ENCODE peak calls at places on chromosome 1, in eight cellular contexts. A is activated B cell treated with CpG ODN at 0.5 μM for 24 hours; R is activated CD4-positive, alpha-beta T cell treated with anti-CD3 and anti-CD28 coated beads, Interleukin-2, amount 50 U/mL, for 1 hour; Q is WTC11; Z is stimulated activated CD4-positive, alpha-beta T cell treated with anti-CD3 and anti-CD28 coated beads, Interleukin-15, amount 100 ng/mL, for 24 hours; K is DMS79 treated with DMSO at 0.1 percent for 48 hours; V is posterior cingulate gyrus; H is mammary epithelial cell. U is an unnamed sample.

GRCh38 chr1:71755441-71755840 is 526.9 kb downstream of the NEGR1 start:
- DNase-seq in Z (no peak), H (no peak), Q (no peak), R (no peak), K (no peak), V (no peak), A (no peak), U (no peak)

GRCh38 chr1:118659646-118660045 is 328.5 kb downstream of the TBX15 start:
- DNase-seq in R (no peak), K (no peak), Q (no peak), A (no peak), Z (no peak), H (no peak), V (no peak), U (no peak)

GRCh38 chr1:205725514-205725913 is 24.5 kb downstream of the NUCKS1 start:
- DNase-seq in Q (no peak), R (no peak), K (no peak), A (no peak), Z (no peak), V (no peak), H (no peak), U (no peak)

GRCh38 chr1:169484683-169485426 is 889 bp downstream of the SLC19A2 start:
- DNase-seq in K (peak; percentile 92), A (no peak), Q (no peak), V (peak; percentile 28), Z (peak; percentile 55), R (peak; percentile 15), H (peak; percentile 60), U (no peak)

GRCh38 chr1:103489881-103490280 is 35.6 kb upstream of the RNPC3 start:
- DNase-seq in V (no peak), H (peak; percentile 32), Z (no peak), Q (no peak), R (no peak), A (no peak), K (no peak), U (no peak)

GRCh38 chr1:210214573-210215409 is 17.8 kb upstream of the SERTAD4 start:
- DNase-seq in K (no peak), V (no peak), R (no peak), H (no peak), A (no peak), Z (no peak), Q (no peak), U (no peak)

GRCh38 chr1:6601865-6602668 is 602 bp downstream of the KLHL21 start:
- DNase-seq in K (no peak), A (peak; percentile 38), V (peak; percentile 47), H (peak; percentile 41), Q (peak; percentile 29), Z (peak; percentile 54), R (no peak), U (no peak)

GRCh38 chr1:205492201-205492667 is 12.2 kb upstream of the CDK18 start:
- DNase-seq in Z (no peak), R (no peak), K (peak; percentile 49), Q (no peak), A (no peak), H (peak; percentile 21), V (no peak), U (no peak)

GRCh38 chr1:59972216-59972924 is 45.8 kb upstream of the CYP2J2 start:
- DNase-seq in V (no peak), Q (no peak), R (no peak), K (peak; percentile 10), H (no peak), Z (no peak), A (no peak), U (no peak)

GRCh38 chr1:150017206-150017750 is 6.8 kb upstream of the OTUD7B start:
- DNase-seq in Q (peak; percentile 30), A (no peak), V (no peak), K (no peak), R (no peak), H (peak; percentile 63), Z (no peak), U (no peak)

GRCh38 chr1:235950318-235950717 is 83.6 kb upstream of the LYST start:
- DNase-seq in H (no peak), R (no peak), K (no peak), V (no peak), Q (no peak), Z (no peak), A (no peak), U (no peak)

GRCh38 chr1:58607391-58607790 is 30.3 kb upstream of the TACSTD2 start:
- DNase-seq in V (no peak), R (no peak), H (no peak), A (no peak), Z (no peak), K (no peak), Q (no peak), U (no peak)

GRCh38 chr1:162088281-162088969 is 18.9 kb downstream of the NOS1AP start:
- DNase-seq in V (no peak), Q (no peak), H (no peak), A (no peak), R (no peak), Z (no peak), K (no peak), U (no peak)

GRCh38 chr1:80441664-80442063 is 1359.1 kb upstream of the ADGRL2 start:
- DNase-seq in A (no peak), R (no peak), Q (no peak), K (no peak), V (no peak), Z (no peak), H (no peak), U (no peak)

GRCh38 chr1:221543529-221544120 is 198.3 kb downstream of the DUSP10 start:
- DNase-seq in V (no peak), Q (no peak), Z (no peak), K (no peak), R (no peak), H (peak; percentile 25), A (no peak), U (no peak)

GRCh38 chr1:23010734-23011449 is 4.8 kb downstream of the TEX46 start:
- DNase-seq in H (peak; percentile 86), Q (no peak), V (no peak), K (no peak), R (no peak), A (no peak), Z (no peak), U (no peak)

GRCh38 chr1:60762176-60762575 is 320.2 kb upstream of the NFIA start:
- DNase-seq in A (no peak), K (no peak), V (no peak), H (peak; percentile 22), Q (no peak), Z (no peak), R (no peak), U (no peak)

GRCh38 chr1:204369006-204369726 is 9.4 kb upstream of the PLEKHA6 start:
- DNase-seq in Z (no peak), R (no peak), Q (no peak), H (no peak), A (no peak), V (peak; percentile 50), K (peak; percentile 12), U (no peak)

GRCh38 chr1:55554611-55555010 is 339.4 kb upstream of the USP24 start:
- DNase-seq in R (no peak), V (no peak), Z (no peak), A (no peak), Q (no peak), K (no peak), H (no peak), U (no peak)

GRCh38 chr1:148372731-148373130 is 110.4 kb downstream of the PPIAL4G start:
- DNase-seq in K (no peak), Z (peak; percentile 54), H (peak; percentile 41), V (no peak), R (peak; percentile 48), Q (no peak), A (no peak), U (peak; percentile 38)

GRCh38 chr1:222546091-222546490 is 1.8 kb downstream of the HHIPL2 start:
- DNase-seq in K (peak; percentile 56), V (no peak), A (no peak), Q (no peak), H (peak; percentile 0), Z (no peak), R (no peak), U (no peak)

GRCh38 chr1:38672692-38673091 is 186.9 kb downstream of the RRAGC start:
- DNase-seq in K (no peak), Q (no peak), Z (no peak), A (no peak), V (no peak), R (no peak), H (no peak), U (no peak)

GRCh38 chr1:169113613-169114119 is 7.2 kb downstream of the ATP1B1 start:
- DNase-seq in Z (no peak), H (peak; percentile 87), R (no peak), K (no peak), A (no peak), V (no peak), Q (peak; percentile 40), U (no peak)

GRCh38 chr1:215290018-215290417 is 207.5 kb downstream of the KCNK2 start:
- DNase-seq in R (no peak), K (no peak), H (no peak), A (no peak), V (no peak), Z (no peak), Q (no peak), U (no peak)

GRCh38 chr1:56576880-56577858 is 2.2 kb downstream of the PLPP3 start:
- DNase-seq in Z (no peak), A (no peak), R (no peak), K (peak; percentile 61), Q (no peak), V (no peak), H (peak; percentile 14), U (no peak)

GRCh38 chr1:70319750-70320149 is 34.8 kb downstream of the ANKRD13C start:
- DNase-seq in K (no peak), V (no peak), Q (no peak), Z (no peak), A (no peak), R (no peak), H (peak; percentile 35), U (no peak)

GRCh38 chr1:202671388-202671787 is 38.9 kb downstream of the SYT2 start:
- DNase-seq in Z (no peak), H (no peak), Q (no peak), R (no peak), V (no peak), K (peak; percentile 66), A (no peak), U (no peak)

GRCh38 chr1:168234846-168235547 is 9.2 kb downstream of the SFT2D2 start:
- DNase-seq in K (no peak), V (no peak), Q (peak; percentile 43), A (no peak), H (peak; percentile 62), Z (peak; percentile 48), R (peak; percentile 18), U (peak; percentile 39)

GRCh38 chr1:228304225-228304624 is 96.4 kb downstream of the OBSCN start:
- DNase-seq in Q (no peak), V (no peak), R (no peak), H (no peak), Z (no peak), A (no peak), K (no peak), U (no peak)

GRCh38 chr1:156502749-156503671 is 2.4 kb upstream of the MEF2D start:
- DNase-seq in K (no peak), R (no peak), V (no peak), Z (no peak), H (peak; percentile 87), Q (peak; percentile 84), A (no peak), U (no peak)

GRCh38 chr1:229058716-229059115 is 212.2 kb upstream of the RAB4A start:
- DNase-seq in A (no peak), H (no peak), Z (no peak), K (peak; percentile 60), Q (no peak), R (no peak), V (no peak), U (no peak)

GRCh38 chr1:82225407-82226197 is 424.9 kb downstream of the ADGRL2 start:
- DNase-seq in K (peak; percentile 91), Q (no peak), R (no peak), V (no peak), A (no peak), Z (no peak), H (peak; percentile 77), U (no peak)